ENCODE peak calls at places on chromosomes 4 and X, in six cellular contexts. M, D, X, A, I and H are unnamed samples.

GRCh38 chr4:7466904-7467303 is 32.2 kb upstream of the PSAPL1 start:
- DNase-seq in M (no peak), D (no peak), X (no peak), A (no peak), I (no peak), H (no peak)

GRCh38 chr4:119113033-119113655 is 22.5 kb upstream of the MYOZ2 start:
- DNase-seq in M (peak; percentile 95), D (no peak), X (no peak), A (no peak), I (no peak), H (peak; percentile 85)

GRCh38 chr4:98673978-98674377 is 15.6 kb upstream of the TSPAN5 start:
- DNase-seq in M (no peak), D (no peak), X (no peak), A (no peak), I (no peak), H (no peak)

GRCh38 chr4:74044676-74045075 is 6.2 kb upstream of the CXCL3 start:
- DNase-seq in M (peak; percentile 22), D (no peak), X (no peak), A (no peak), I (no peak), H (peak; percentile 81)

GRCh38 chr4:10584042-10584441 is 100.5 kb downstream of the CLNK start:
- DNase-seq in M (peak; percentile 89), D (no peak), X (no peak), A (no peak), I (no peak), H (peak; percentile 88)

GRCh38 chr4:144591401-144591800 is 54.6 kb upstream of the HHIP start:
- DNase-seq in M (peak; percentile 87), D (no peak), X (no peak), A (no peak), I (no peak), H (peak; percentile 70)

GRCh38 chr4:5724377-5724776 is 13.4 kb downstream of the EVC start:
- DNase-seq in M (no peak), D (no peak), X (no peak), A (no peak), I (no peak), H (no peak)

GRCh38 chr4:128177376-128177959 is 110.1 kb downstream of the PGRMC2 start:
- DNase-seq in M (peak; percentile 10), D (no peak), X (no peak), A (no peak), I (no peak), H (peak; percentile 40)

GRCh38 chr4:5037553-5038551 is 13.4 kb upstream of the STK32B start:
- DNase-seq in M (peak; percentile 89), D (no peak), X (no peak), A (no peak), I (no peak), H (peak; percentile 91)

GRCh38 chr4:101020956-101021355 is 326.4 kb downstream of the PPP3CA start:
- DNase-seq in M (peak; percentile 69), D (no peak), X (no peak), A (no peak), I (no peak), H (peak; percentile 66)

GRCh38 chrX:38409289-38409688 is 56.9 kb downstream of the OTC start:
- DNase-seq in M (no peak), D (no peak), X (no peak), A (no peak), I (no peak), H (peak; percentile 48)

GRCh38 chrX:145817666-145818521 is at the start of gene SLITRK2:
- DNase-seq in M (peak; percentile 25), D (no peak), X (no peak), A (no peak), I (no peak), H (no peak)

GRCh38 chr4:142475663-142476062 is 370.4 kb downstream of the INPP4B start:
- DNase-seq in M (peak; percentile 13), D (no peak), X (no peak), A (no peak), I (no peak), H (peak; percentile 66)

GRCh38 chr4:174613979-174614378 is 91.7 kb upstream of the HPGD start:
- DNase-seq in M (no peak), D (no peak), X (no peak), A (no peak), I (no peak), H (no peak)

GRCh38 chrX:155505296-155505695 is 46.9 kb upstream of the F8A3 start:
- DNase-seq in M (no peak), D (no peak), X (no peak), A (no peak), I (no peak), H (no peak)

GRCh38 chr4:98659106-98659592 is 738 bp upstream of the TSPAN5 start:
- DNase-seq in M (peak; percentile 58), D (no peak), X (no peak), A (no peak), I (no peak), H (peak; percentile 35)

GRCh38 chr4:16521156-16521915 is 295.1 kb upstream of the TAPT1 start:
- DNase-seq in M (no peak), D (no peak), X (no peak), A (no peak), I (no peak), H (no peak)

GRCh38 chrX:21745756-21746155 is 12.2 kb downstream of the SMPX start:
- DNase-seq in M (peak; percentile 29), D (peak; percentile 17), X (no peak), A (no peak), I (peak; percentile 8), H (peak; percentile 13)

GRCh38 chr4:54229631-54230478 is 762 bp downstream of the PDGFRA start:
- DNase-seq in M (peak; percentile 24), D (no peak), X (no peak), A (peak; percentile 26), I (no peak), H (no peak)

GRCh38 chr4:2058264-2059033 is 678 bp upstream of the NAT8L start:
- DNase-seq in M (no peak), D (no peak), X (no peak), A (peak; percentile 12), I (no peak), H (no peak)

GRCh38 chr4:40956726-40957255 is 207.0 kb downstream of the NSUN7 start:
- DNase-seq in M (no peak), D (no peak), X (no peak), A (no peak), I (no peak), H (no peak)

GRCh38 chr4:101910786-101911373 is 120.3 kb downstream of the BANK1 start:
- DNase-seq in M (no peak), D (no peak), X (no peak), A (no peak), I (no peak), H (no peak)

GRCh38 chr4:55318135-55318534 is 27.9 kb upstream of the SRD5A3 start:
- DNase-seq in M (peak; percentile 31), D (no peak), X (no peak), A (no peak), I (no peak), H (no peak)

GRCh38 chr4:18203936-18204335 is 182.4 kb upstream of the LCORL start:
- DNase-seq in M (no peak), D (no peak), X (no peak), A (no peak), I (no peak), H (no peak)

GRCh38 chr4:89539374-89539773 is 231.8 kb upstream of the GPRIN3 start:
- DNase-seq in M (peak; percentile 38), D (no peak), X (no peak), A (no peak), I (no peak), H (no peak)

GRCh38 chrX:82466994-82467393 is 1041.1 kb upstream of the POU3F4 start:
- DNase-seq in M (no peak), D (no peak), X (no peak), A (no peak), I (no peak), H (no peak)

GRCh38 chrX:105695451-105695850 is 126.9 kb upstream of the NRK start:
- DNase-seq in M (peak; percentile 79), D (no peak), X (no peak), A (no peak), I (no peak), H (peak; percentile 82)

GRCh38 chrX:48956728-48957414 is 536 bp downstream of the OTUD5 start:
- DNase-seq in M (no peak), D (no peak), X (peak; percentile 34), A (peak; percentile 30), I (no peak), H (no peak)

GRCh38 chrX:13511557-13512330 is 57.7 kb upstream of the EGFL6 start:
- DNase-seq in M (no peak), D (no peak), X (no peak), A (no peak), I (no peak), H (no peak)

DNA sequence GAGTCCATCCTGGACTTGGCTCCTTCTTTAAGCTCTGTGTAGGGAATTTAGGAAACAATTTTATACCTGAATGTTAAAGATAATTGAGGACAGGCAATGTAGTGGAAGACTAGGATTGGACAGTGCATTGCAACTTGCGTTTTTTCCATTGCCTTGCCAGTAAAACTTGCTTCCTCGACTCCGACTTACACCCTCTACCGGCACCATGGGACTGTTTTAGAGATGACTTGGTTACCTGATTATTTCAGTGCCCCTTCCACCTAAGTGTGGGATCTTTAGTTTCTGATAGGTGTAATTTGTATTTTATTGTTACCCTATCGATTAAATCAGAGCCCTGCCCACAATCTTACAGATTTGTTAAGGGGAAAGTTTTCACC is 1.2 kb downstream of the PRPS1 start:
- DNase-seq in M (peak; percentile 27), D (no peak), X (no peak), A (no peak), I (no peak), H (peak; percentile 9)
- TF ChIP-seq CTCF in M (peak; percentile 33), D (no peak), X (no peak), A (no peak), I (peak; percentile 22), H (peak; percentile 21)

GRCh38 chr4:92163348-92163747 is 140.4 kb upstream of the GRID2 start:
- DNase-seq in M (peak; percentile 6), D (no peak), X (no peak), A (no peak), I (no peak), H (peak; percentile 2)
- TF ChIP-seq CTCF in M (peak; percentile 33), D (no peak), X (no peak), A (no peak), I (no peak), H (peak; percentile 64)

GRCh38 chr4:175891863-175892262 is 79.8 kb upstream of the GPM6A start:
- DNase-seq in M (peak; percentile 43), D (no peak), X (no peak), A (no peak), I (no peak), H (peak; percentile 2)
- TF ChIP-seq CTCF in M (peak; percentile 43), D (no peak), X (peak; percentile 11), A (no peak), I (no peak), H (peak; percentile 17)

GRCh38 chr4:138577145-138577544 is 335.0 kb upstream of the SLC7A11 start:
- DNase-seq in M (no peak), D (no peak), X (no peak), A (no peak), I (no peak), H (no peak)

GRCh38 chr4:138573246-138573645 is 331.1 kb upstream of the SLC7A11 start:
- DNase-seq in M (no peak), D (no peak), X (no peak), A (no peak), I (no peak), H (no peak)

GRCh38 chr4:138572007-138572406 is 329.9 kb upstream of the SLC7A11 start:
- DNase-seq in M (no peak), D (no peak), X (no peak), A (no peak), I (no peak), H (no peak)

GRCh38 chr4:138579146-138579545 is 337.0 kb upstream of the SLC7A11 start:
- DNase-seq in M (no peak), D (no peak), X (no peak), A (no peak), I (no peak), H (no peak)

GRCh38 chr4:138576684-138577083 is 334.5 kb upstream of the SLC7A11 start:
- DNase-seq in M (peak; percentile 51), D (no peak), X (no peak), A (no peak), I (no peak), H (peak; percentile 27)
- TF ChIP-seq CTCF in M (peak; percentile 52), D (no peak), X (no peak), A (no peak), I (no peak), H (peak; percentile 68)